ENCODE peak calls at places on chromosomes 16 and 17, in eight cellular contexts. F, Q, Z, L, A, Y, W and P are unnamed samples.

GRCh38 chr17:68035131-68035522 is 408 bp upstream of the KPNA2 start:
- DNase-seq in L (peak), F (no peak), Y (peak), Z (peak), A (no peak), Q (no peak), W (no peak), P (no peak)

GRCh38 chr16:81902025-81902424 is 109.2 kb downstream of the SDR42E1 start:
- DNase-seq in Y (no peak), F (no peak), W (no peak), Z (no peak), A (no peak), Q (no peak), L (no peak), P (no peak)

GRCh38 chr17:48504953-48505352 is 25.9 kb downstream of the HOXB1 start:
- DNase-seq in Q (no peak), Y (no peak), W (no peak), F (no peak), L (no peak), Z (no peak), A (no peak), P (no peak)

GRCh38 chr16:69934751-69935150 is 16.4 kb upstream of the CLEC18A start:
- DNase-seq in A (no peak), Q (no peak), Z (no peak), Y (no peak), F (no peak), W (no peak), L (no peak), P (no peak)

GRCh38 chr16:11621920-11622651 is 35.4 kb upstream of the LITAF start:
- DNase-seq in F (no peak), Z (no peak), Y (peak), W (no peak), Q (no peak), L (no peak), A (no peak), P (peak)

GRCh38 chr17:39835038-39835786 is 28.9 kb downstream of the IKZF3 start:
- DNase-seq in W (no peak), Y (no peak), A (no peak), Q (no peak), F (no peak), Z (no peak), L (no peak), P (no peak)

GRCh38 chr17:18226284-18226945 is 980 bp downstream of the LLGL1 start:
- DNase-seq in W (no peak), Q (no peak), Z (no peak), F (no peak), L (no peak), A (no peak), Y (peak), P (no peak)

GRCh38 chr17:6476834-6477210 is 32.6 kb downstream of the PIMREG start:
- DNase-seq in F (no peak), Q (no peak), W (no peak), Z (no peak), Y (no peak), A (no peak), L (no peak), P (no peak)

GRCh38 chr16:49332589-49333267 is 40.9 kb upstream of the C16orf78 start:
- DNase-seq in A (no peak), W (no peak), Y (no peak), L (no peak), F (no peak), Z (no peak), Q (no peak), P (no peak)

GRCh38 chr16:83344014-83344413 is 463.8 kb upstream of the HSBP1 start:
- DNase-seq in W (peak), F (peak), L (no peak), Z (no peak), Q (peak), A (no peak), Y (peak), P (no peak)

GRCh38 chr16:4160663-4161436 is 44.6 kb upstream of the ADCY9 start:
- DNase-seq in A (no peak), F (peak), L (peak), Z (no peak), Y (peak), W (peak), Q (no peak), P (no peak)

GRCh38 chr16:79061199-79061598 is 539.3 kb downstream of the MAF start:
- DNase-seq in L (no peak), Z (no peak), A (no peak), Y (no peak), F (no peak), Q (no peak), W (no peak), P (no peak)

GRCh38 chr16:85128079-85128837 is 16.0 kb upstream of the CIBAR2 start:
- DNase-seq in Y (no peak), Q (no peak), L (no peak), Z (no peak), F (no peak), W (no peak), A (no peak), P (no peak)

GRCh38 chr16:72721981-72722380 is 325.9 kb downstream of the ZFHX3 start:
- DNase-seq in A (no peak), L (no peak), Y (no peak), F (no peak), Q (no peak), Z (no peak), W (no peak), P (no peak)

GRCh38 chr17:74490716-74491115 is 24.3 kb downstream of the CD300A start:
- DNase-seq in Z (no peak), L (no peak), Y (no peak), W (no peak), F (no peak), Q (no peak), A (peak), P (peak)

GRCh38 chr17:347309-347708 is 5.3 kb downstream of the RPH3AL start:
- DNase-seq in W (no peak), F (no peak), Y (no peak), L (no peak), A (no peak), Q (no peak), Z (no peak), P (no peak)

GRCh38 chr17:65008877-65009276 is 47.7 kb downstream of the GNA13 start:
- DNase-seq in L (no peak), Y (no peak), W (no peak), A (no peak), F (no peak), Q (no peak), Z (no peak), P (no peak)

GRCh38 chr17:69466905-69467630 is 52.6 kb downstream of the MAP2K6 start:
- DNase-seq in Z (no peak), Y (peak), A (no peak), W (peak), Q (no peak), F (peak), L (no peak), P (no peak)

GRCh38 chr17:68435876-68436842 is 21.1 kb downstream of the WIPI1 start:
- DNase-seq in Y (peak), Q (peak), A (peak), F (peak), L (peak), W (peak), Z (no peak), P (peak)

GRCh38 chr17:38926290-38927070 is 1.1 kb downstream of the LASP1NB start:
- DNase-seq in Z (no peak), Q (no peak), Y (no peak), L (no peak), F (peak), A (peak), W (no peak), P (no peak)

GRCh38 chr16:88387941-88388627 is 5.3 kb downstream of the ZNF469 start:
- DNase-seq in A (no peak), W (no peak), L (no peak), F (peak), Z (no peak), Y (no peak), Q (no peak), P (no peak)

GRCh38 chr16:50263940-50264929 is 2.1 kb upstream of the ADCY7 start:
- DNase-seq in Q (no peak), Y (peak), W (peak), Z (no peak), F (peak), A (no peak), L (no peak), P (no peak)

GRCh38 chr17:63356275-63356905 is 89.7 kb downstream of the CYB561 start:
- DNase-seq in L (no peak), Z (no peak), Y (peak), W (peak), F (peak), A (no peak), Q (peak), P (no peak)

GRCh38 chr16:57277586-57277985 is 6.9 kb downstream of the PLLP start:
- DNase-seq in W (peak), Q (peak), A (peak), Z (no peak), F (peak), Y (peak), L (no peak), P (no peak)

GRCh38 chr16:63981639-63982038 is 1140.2 kb downstream of the CDH11 start:
- DNase-seq in W (no peak), L (no peak), Y (no peak), Q (no peak), F (no peak), A (no peak), Z (no peak), P (no peak)

GRCh38 chr17:15663691-15664090 is 20.4 kb downstream of the TRIM16 start:
- DNase-seq in Q (no peak), W (no peak), A (no peak), F (no peak), Y (no peak), L (no peak), Z (no peak), P (no peak)

GRCh38 chr17:11889266-11889665 is 108.0 kb downstream of the ZNF18 start:
- DNase-seq in L (no peak), F (no peak), Q (no peak), W (no peak), Y (no peak), Z (no peak), A (no peak), P (no peak)

GRCh38 chr17:19787733-19788357 is 39.7 kb upstream of the ALDH3A1 start:
- DNase-seq in Y (peak), A (no peak), F (peak), L (no peak), W (no peak), Q (no peak), Z (no peak), P (no peak)

GRCh38 chr17:48825446-48826381 is 5.1 kb upstream of the CALCOCO2 start:
- DNase-seq in Z (no peak), L (no peak), F (no peak), A (no peak), W (no peak), Q (peak), Y (peak), P (no peak)

GRCh38 chr16:261031-261691 is 14.6 kb downstream of the RGS11 start:
- DNase-seq in Q (no peak), W (no peak), Y (no peak), F (no peak), Z (no peak), A (no peak), L (no peak), P (no peak)

GRCh38 chr17:38740806-38741205 is 7.3 kb downstream of the PCGF2 start:
- DNase-seq in Y (no peak), F (no peak), A (no peak), Z (no peak), W (peak), L (no peak), Q (no peak), P (no peak)

GRCh38 chr16:81366316-81366932 is 51.7 kb downstream of the GAN start:
- DNase-seq in W (peak), Z (no peak), A (peak), F (peak), Y (peak), Q (peak), L (no peak), P (peak)

DNA sequence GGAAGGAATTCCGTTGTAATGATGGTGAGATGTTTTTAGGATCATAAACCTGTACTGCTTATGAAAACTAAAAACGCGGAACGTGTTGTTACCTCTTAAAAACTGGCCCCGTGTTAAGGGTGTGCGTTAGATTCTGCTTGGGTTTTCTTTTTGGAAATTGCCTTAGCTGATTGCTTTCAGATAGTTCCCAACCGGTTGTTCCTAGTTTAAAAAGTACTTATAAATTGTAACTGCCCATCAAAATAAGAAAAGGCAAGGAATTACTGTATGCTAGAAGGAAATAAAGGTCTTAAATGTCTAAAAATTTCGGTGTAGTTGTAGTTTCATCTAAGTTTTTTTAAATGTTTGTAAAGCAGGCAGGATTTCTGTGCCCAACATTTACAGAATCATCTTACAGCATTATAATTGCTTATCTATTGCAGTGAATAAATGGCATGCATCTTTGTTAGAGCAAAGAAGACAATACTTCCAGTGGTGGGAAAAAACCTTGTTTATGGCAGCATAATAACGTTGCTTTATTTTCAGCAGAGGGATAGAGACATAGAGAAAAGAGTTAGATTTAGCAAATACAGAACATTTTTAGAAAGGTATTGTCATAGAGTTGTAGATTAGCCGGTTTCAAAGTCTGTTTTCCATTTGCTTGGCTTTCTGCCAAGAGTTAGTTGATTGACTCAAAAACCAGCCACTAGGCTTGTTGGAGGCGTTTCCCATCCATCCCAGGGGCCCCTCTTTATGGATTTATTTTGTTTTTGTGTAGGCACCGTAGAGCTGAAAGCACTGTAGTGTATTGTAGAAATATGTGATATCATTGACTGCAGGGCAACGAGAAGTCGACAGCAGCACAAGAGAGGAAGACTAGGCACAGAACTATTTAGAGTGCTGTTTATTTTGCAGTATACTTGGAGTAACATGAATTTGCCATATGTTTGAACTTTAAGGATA is 1.7 kb downstream of the PPM1D start:
- DNase-seq in F (peak), L (no peak), A (peak), Y (peak), W (peak), Q (peak), Z (no peak), P (peak)
- TF ChIP-seq CTCF in F (no peak), L (peak), A (no peak), Y (no peak), W (no peak), Q (peak), Z (no peak), P (no peak)

DNA sequence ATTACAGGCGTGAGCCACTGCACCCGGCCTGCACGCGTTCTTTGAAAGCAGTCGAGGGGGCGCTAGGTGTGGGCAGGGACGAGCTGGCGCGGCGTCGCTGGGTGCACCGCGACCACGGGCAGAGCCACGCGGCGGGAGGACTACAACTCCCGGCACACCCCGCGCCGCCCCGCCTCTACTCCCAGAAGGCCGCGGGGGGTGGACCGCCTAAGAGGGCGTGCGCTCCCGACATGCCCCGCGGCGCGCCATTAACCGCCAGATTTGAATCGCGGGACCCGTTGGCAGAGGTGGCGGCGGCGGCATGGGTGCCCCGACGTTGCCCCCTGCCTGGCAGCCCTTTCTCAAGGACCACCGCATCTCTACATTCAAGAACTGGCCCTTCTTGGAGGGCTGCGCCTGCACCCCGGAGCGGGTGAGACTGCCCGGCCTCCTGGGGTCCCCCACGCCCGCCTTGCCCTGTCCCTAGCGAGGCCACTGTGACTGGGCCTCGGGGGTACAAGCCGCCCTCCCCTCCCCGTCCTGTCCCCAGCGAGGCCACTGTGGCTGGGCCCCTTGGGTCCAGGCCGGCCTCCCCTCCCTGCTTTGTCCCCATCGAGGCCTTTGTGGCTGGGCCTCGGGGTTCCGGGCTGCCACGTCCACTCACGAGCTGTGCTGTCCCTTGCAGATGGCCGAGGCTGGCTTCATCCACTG is at the start of gene BIRC5:
- DNase-seq in Z (peak), Y (peak), A (peak), F (peak), Q (peak), W (peak), L (peak), P (peak)
- TF ChIP-seq CTCF in Z (no peak), Y (no peak), A (no peak), F (no peak), Q (no peak), W (no peak), L (no peak), P (no peak)

DNA sequence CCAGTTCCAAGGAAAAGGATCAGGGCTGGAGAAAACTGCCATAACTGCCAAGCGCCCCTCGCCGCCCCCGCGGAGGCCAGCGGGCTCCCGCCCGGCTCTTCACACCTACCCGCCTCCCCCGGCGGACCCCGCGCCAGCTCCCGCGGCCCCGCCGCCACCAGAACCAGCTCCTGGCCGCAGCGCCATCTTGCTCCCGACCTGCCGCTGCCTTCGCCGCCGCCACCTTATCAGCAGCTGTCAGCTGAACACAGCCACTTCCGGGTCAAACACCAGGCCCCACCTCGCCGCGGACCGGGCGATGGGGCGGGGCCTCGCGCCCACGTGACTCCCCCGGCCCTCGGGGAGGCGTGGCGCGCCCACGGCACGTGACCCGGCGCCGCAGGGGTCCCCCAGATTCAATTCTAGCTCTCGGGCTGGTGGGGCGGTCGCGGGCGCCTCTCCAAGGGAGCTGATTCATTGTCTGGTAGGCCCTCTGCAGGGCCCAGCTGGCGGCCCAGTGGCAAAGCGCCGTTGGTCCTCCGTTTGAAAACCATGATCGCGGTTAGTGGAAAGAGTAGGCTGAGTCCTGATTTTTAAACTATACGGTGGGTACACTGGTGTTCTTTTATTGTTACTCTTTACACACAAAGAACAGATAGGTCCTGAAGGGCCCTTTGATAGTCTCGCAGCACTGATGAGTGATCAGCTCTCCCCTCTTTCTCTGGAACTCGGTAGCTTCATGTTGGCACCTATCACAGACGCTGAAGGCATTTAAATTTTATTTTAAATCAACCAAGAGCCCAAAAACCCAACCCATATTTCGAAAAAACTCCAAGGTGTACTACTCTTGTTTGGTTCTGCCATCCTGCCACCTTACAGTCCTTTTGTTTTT is at the start of gene SYNRG:
- DNase-seq in A (peak), Z (peak), L (peak), F (peak), W (peak), Q (peak), Y (peak), P (peak)
- TF ChIP-seq CTCF in A (peak), Z (no peak), L (peak), F (peak), W (no peak), Q (peak), Y (peak), P (no peak)

GRCh38 chr17:75584358-75585175 is 3.0 kb upstream of the MYO15B start:
- DNase-seq in W (no peak), L (no peak), Y (no peak), F (no peak), Z (no peak), A (no peak), Q (no peak), P (no peak)
- TF ChIP-seq CTCF in W (no peak), L (no peak), Y (no peak), F (no peak), Z (no peak), A (no peak), Q (no peak), P (no peak)

DNA sequence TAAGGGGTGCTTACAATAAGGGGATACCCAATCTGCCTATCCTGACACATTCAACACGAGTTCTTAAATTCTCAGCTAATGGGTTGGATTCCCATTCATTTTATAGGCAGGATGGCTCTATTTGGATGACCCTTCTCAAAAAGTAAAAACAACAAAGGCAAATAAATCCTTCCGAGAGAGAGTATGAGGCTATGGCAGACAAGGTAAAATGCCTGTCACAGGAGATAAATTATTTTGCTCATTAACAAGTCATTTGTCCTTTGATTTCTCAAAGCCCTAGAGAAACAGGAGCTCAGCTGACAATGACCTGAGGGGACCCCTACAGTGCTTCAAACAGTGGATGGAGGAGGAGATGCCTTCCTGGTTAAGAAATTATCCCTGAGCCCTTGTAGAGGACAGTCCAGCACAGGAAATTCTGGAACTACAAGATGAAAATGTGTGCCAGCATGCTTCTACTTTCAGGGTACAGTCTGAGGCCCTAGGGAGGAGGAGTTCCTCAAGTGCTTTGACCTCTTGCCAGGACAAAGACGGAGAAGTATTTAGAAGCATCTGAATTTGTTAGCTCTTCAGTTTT is 24.0 kb upstream of the RHBDL3 start:
- DNase-seq in Y (no peak), A (no peak), F (no peak), W (no peak), Z (no peak), Q (no peak), L (no peak), P (no peak)
- TF ChIP-seq CTCF in Y (no peak), A (no peak), F (no peak), W (no peak), Z (no peak), Q (no peak), L (no peak), P (no peak)